ENCODE peak calls at places on chromosomes 4 and X, in eight cellular contexts. One of them, this sample, is unnamed.

GRCh38 chr4:87575408-87575807 is 32.9 kb upstream of the DSPP start:
- DNase-seq in GM12878: no peak
- DNase-seq in HepG2: no peak
- DNase-seq in HCT116: no peak
- DNase-seq in endothelial cell of umbilical vein: no peak
- DNase-seq in H1: no peak
- DNase-seq in K562: no peak
- DNase-seq in SK-N-SH: no peak
- DNase-seq in this sample: no peak

GRCh38 chrX:49868739-49869138 is 10.5 kb upstream of the USP27X start:
- DNase-seq in GM12878: no peak
- DNase-seq in SK-N-SH: no peak
- DNase-seq in endothelial cell of umbilical vein: no peak
- DNase-seq in H1: no peak
- DNase-seq in K562: peak
- DNase-seq in HCT116: no peak
- DNase-seq in HepG2: no peak
- DNase-seq in this sample: no peak

GRCh38 chr4:54228064-54228527 is 997 bp upstream of the PDGFRA start:
- DNase-seq in K562: peak
- DNase-seq in HepG2: peak
- DNase-seq in endothelial cell of umbilical vein: no peak
- DNase-seq in HCT116: no peak
- DNase-seq in SK-N-SH: peak
- DNase-seq in GM12878: no peak
- DNase-seq in H1: no peak
- DNase-seq in this sample: no peak

GRCh38 chr4:184503869-184504300 is 29.5 kb upstream of the IRF2 start:
- DNase-seq in GM12878: no peak
- DNase-seq in H1: no peak
- DNase-seq in K562: no peak
- DNase-seq in HCT116: no peak
- DNase-seq in endothelial cell of umbilical vein: peak
- DNase-seq in SK-N-SH: no peak
- DNase-seq in HepG2: no peak
- DNase-seq in this sample: no peak

GRCh38 chrX:42175843-42176242 is 252.5 kb upstream of the CASK start:
- DNase-seq in SK-N-SH: no peak
- DNase-seq in endothelial cell of umbilical vein: no peak
- DNase-seq in HCT116: no peak
- DNase-seq in H1: no peak
- DNase-seq in GM12878: no peak
- DNase-seq in K562: no peak
- DNase-seq in HepG2: no peak
- DNase-seq in this sample: no peak

GRCh38 chrX:79369871-79370270 is 2.7 kb upstream of the ITM2A start:
- DNase-seq in HCT116: no peak
- DNase-seq in H1: no peak
- DNase-seq in K562: no peak
- DNase-seq in endothelial cell of umbilical vein: no peak
- DNase-seq in SK-N-SH: no peak
- DNase-seq in GM12878: no peak
- DNase-seq in HepG2: no peak
- DNase-seq in this sample: no peak

GRCh38 chr4:951186-951585 is 18.9 kb downstream of the TMEM175 start:
- DNase-seq in K562: no peak
- DNase-seq in H1: no peak
- DNase-seq in HepG2: no peak
- DNase-seq in SK-N-SH: no peak
- DNase-seq in endothelial cell of umbilical vein: no peak
- DNase-seq in HCT116: no peak
- DNase-seq in GM12878: no peak
- DNase-seq in this sample: no peak

GRCh38 chr4:23889814-23890269 is at the start of gene PPARGC1A:
- DNase-seq in SK-N-SH: peak
- DNase-seq in K562: no peak
- DNase-seq in HepG2: peak
- DNase-seq in HCT116: no peak
- DNase-seq in GM12878: no peak
- DNase-seq in endothelial cell of umbilical vein: no peak
- DNase-seq in H1: no peak
- DNase-seq in this sample: no peak

GRCh38 chrX:103404225-103405008 is 28.1 kb downstream of the BEX3 start:
- DNase-seq in SK-N-SH: peak
- DNase-seq in HepG2: peak
- DNase-seq in K562: peak
- DNase-seq in H1: peak
- DNase-seq in HCT116: peak
- DNase-seq in GM12878: peak
- DNase-seq in endothelial cell of umbilical vein: peak
- DNase-seq in this sample: no peak

GRCh38 chrX:132217203-132218073 is 1.8 kb downstream of the RAP2C start:
- DNase-seq in endothelial cell of umbilical vein: peak
- DNase-seq in SK-N-SH: peak
- DNase-seq in GM12878: peak
- DNase-seq in K562: peak
- DNase-seq in HCT116: peak
- DNase-seq in H1: peak
- DNase-seq in HepG2: peak
- DNase-seq in this sample: no peak

GRCh38 chrX:15430584-15430983 is 46.4 kb upstream of the VEGFD start:
- DNase-seq in K562: no peak
- DNase-seq in GM12878: no peak
- DNase-seq in HepG2: no peak
- DNase-seq in SK-N-SH: no peak
- DNase-seq in HCT116: no peak
- DNase-seq in H1: no peak
- DNase-seq in endothelial cell of umbilical vein: peak
- DNase-seq in this sample: no peak

GRCh38 chrX:15525664-15526416 is 25.2 kb downstream of the BMX start:
- DNase-seq in SK-N-SH: no peak
- DNase-seq in endothelial cell of umbilical vein: peak
- DNase-seq in H1: no peak
- DNase-seq in HCT116: no peak
- DNase-seq in HepG2: no peak
- DNase-seq in K562: no peak
- DNase-seq in GM12878: no peak
- DNase-seq in this sample: no peak

GRCh38 chr4:113958766-113959540 is 20.5 kb downstream of the ARSJ start:
- DNase-seq in HCT116: peak
- DNase-seq in SK-N-SH: no peak
- DNase-seq in endothelial cell of umbilical vein: peak
- DNase-seq in H1: no peak
- DNase-seq in K562: no peak
- DNase-seq in HepG2: peak
- DNase-seq in GM12878: no peak
- DNase-seq in this sample: peak

GRCh38 chr4:3727847-3728469 is 38.2 kb upstream of the ADRA2C start:
- DNase-seq in endothelial cell of umbilical vein: no peak
- DNase-seq in HepG2: no peak
- DNase-seq in H1: no peak
- DNase-seq in SK-N-SH: no peak
- DNase-seq in HCT116: no peak
- DNase-seq in GM12878: no peak
- DNase-seq in K562: no peak
- DNase-seq in this sample: no peak

GRCh38 chr4:1167244-1167949 is 5.0 kb downstream of the SPON2 start:
- DNase-seq in HCT116: peak
- DNase-seq in K562: peak
- DNase-seq in H1: peak
- DNase-seq in GM12878: peak
- DNase-seq in HepG2: peak
- DNase-seq in endothelial cell of umbilical vein: peak
- DNase-seq in SK-N-SH: peak
- DNase-seq in this sample: no peak

GRCh38 chr4:155656025-155656424 is 10.6 kb upstream of the GUCY1A1 start:
- DNase-seq in HCT116: no peak
- DNase-seq in GM12878: no peak
- DNase-seq in endothelial cell of umbilical vein: no peak
- DNase-seq in H1: no peak
- DNase-seq in SK-N-SH: no peak
- DNase-seq in K562: no peak
- DNase-seq in HepG2: no peak
- DNase-seq in this sample: no peak

GRCh38 chrX:11756354-11757318 is 1.4 kb upstream of the MSL3 start:
- DNase-seq in H1: no peak
- DNase-seq in SK-N-SH: no peak
- DNase-seq in endothelial cell of umbilical vein: no peak
- DNase-seq in K562: no peak
- DNase-seq in HepG2: no peak
- DNase-seq in HCT116: no peak
- DNase-seq in GM12878: no peak
- DNase-seq in this sample: no peak

GRCh38 chr4:10605746-10606482 is 78.7 kb downstream of the CLNK start:
- DNase-seq in H1: no peak
- DNase-seq in K562: no peak
- DNase-seq in SK-N-SH: no peak
- DNase-seq in HCT116: no peak
- DNase-seq in GM12878: no peak
- DNase-seq in HepG2: no peak
- DNase-seq in endothelial cell of umbilical vein: no peak
- DNase-seq in this sample: no peak

GRCh38 chr4:140042634-140043033 is 111.3 kb downstream of the MAML3 start:
- DNase-seq in GM12878: no peak
- DNase-seq in HCT116: no peak
- DNase-seq in HepG2: no peak
- DNase-seq in K562: no peak
- DNase-seq in SK-N-SH: no peak
- DNase-seq in H1: no peak
- DNase-seq in endothelial cell of umbilical vein: no peak
- DNase-seq in this sample: no peak

GRCh38 chr4:146143888-146144287 is 31.6 kb upstream of the LSM6 start:
- DNase-seq in SK-N-SH: no peak
- DNase-seq in endothelial cell of umbilical vein: no peak
- DNase-seq in HCT116: no peak
- DNase-seq in H1: no peak
- DNase-seq in HepG2: no peak
- DNase-seq in K562: no peak
- DNase-seq in GM12878: no peak
- DNase-seq in this sample: no peak
- H3K9ac ChIP-seq in SK-N-SH: no peak
- H3K9ac ChIP-seq in endothelial cell of umbilical vein: no peak
- H3K9ac ChIP-seq in HCT116: no peak
- H3K9ac ChIP-seq in H1: no peak
- H3K9ac ChIP-seq in HepG2: no peak
- H3K9ac ChIP-seq in K562: no peak
- H3K9ac ChIP-seq in GM12878: no peak
- H3K9ac ChIP-seq in this sample: no peak

DNA sequence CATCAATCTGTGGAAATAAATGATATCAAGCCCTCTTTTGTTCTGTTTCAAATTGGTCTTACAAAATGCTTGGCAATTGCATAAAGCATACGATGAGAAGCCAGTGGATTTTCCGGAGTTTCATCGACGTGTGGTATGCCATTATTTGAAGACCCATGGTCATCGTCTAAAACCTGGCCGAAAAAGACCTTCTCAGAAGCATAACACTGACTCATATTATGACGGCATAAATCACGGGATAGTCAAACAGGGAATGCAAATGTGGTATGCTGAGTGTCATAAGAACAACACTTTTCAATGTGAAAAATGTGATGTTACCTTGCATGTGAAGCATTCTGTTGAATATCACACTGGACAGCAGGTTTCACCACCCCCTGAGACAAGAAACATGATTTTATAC is 695.2 kb downstream of the GRXCR1 start:
- DNase-seq in K562: no peak
- DNase-seq in GM12878: no peak
- DNase-seq in HepG2: no peak
- DNase-seq in H1: no peak
- DNase-seq in SK-N-SH: no peak
- DNase-seq in endothelial cell of umbilical vein: no peak
- DNase-seq in HCT116: no peak
- DNase-seq in this sample: no peak
- TF ChIP-seq POLR2AphosphoS5 in K562: no peak
- TF ChIP-seq POLR2AphosphoS5 in GM12878: no peak
- TF ChIP-seq POLR2AphosphoS5 in HepG2: no peak
- TF ChIP-seq POLR2AphosphoS5 in H1: no peak
- TF ChIP-seq POLR2AphosphoS5 in SK-N-SH: no peak
- TF ChIP-seq POLR2AphosphoS5 in endothelial cell of umbilical vein: no peak
- TF ChIP-seq POLR2AphosphoS5 in HCT116: no peak
- TF ChIP-seq POLR2AphosphoS5 in this sample: no peak

DNA sequence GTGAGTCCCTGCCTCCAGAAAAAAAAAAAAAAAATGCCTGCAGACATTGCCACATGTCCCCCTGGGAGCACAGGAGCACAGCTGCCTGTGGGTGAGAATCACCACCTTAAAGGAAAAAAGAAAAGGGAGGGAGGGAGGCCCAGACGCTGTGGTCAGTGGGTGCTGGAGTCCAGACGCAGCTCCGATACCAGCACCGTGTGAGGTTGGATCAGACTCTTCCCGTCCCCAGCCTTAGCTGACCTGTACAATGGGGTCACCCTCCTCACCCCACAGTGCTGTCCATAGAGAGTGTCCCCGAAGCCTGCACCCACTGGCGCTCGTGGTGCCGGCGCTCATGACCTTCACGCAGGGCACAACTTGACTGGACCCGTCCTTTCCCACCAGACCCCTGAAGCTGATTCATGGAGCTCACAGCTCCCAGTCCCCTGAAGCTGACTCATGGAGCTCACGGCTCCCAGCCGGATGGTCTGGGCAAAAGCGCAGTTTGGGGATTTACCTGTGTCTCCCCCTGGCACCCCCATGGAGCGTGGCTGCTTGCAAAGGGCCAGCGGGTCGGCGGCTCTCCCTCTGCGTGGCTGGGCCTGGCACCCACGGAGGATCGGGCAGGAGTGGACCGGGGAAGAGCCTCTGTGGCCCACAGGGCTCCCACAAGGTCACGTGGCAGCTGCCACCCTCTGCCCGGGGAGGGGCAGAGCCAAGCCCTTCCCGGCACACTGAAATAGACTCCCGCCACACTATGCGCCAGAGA is 31.4 kb downstream of the ABLIM2 start:
- DNase-seq in HCT116: no peak
- DNase-seq in K562: no peak
- DNase-seq in H1: no peak
- DNase-seq in endothelial cell of umbilical vein: no peak
- DNase-seq in SK-N-SH: no peak
- DNase-seq in HepG2: no peak
- DNase-seq in GM12878: no peak
- DNase-seq in this sample: no peak
- H3K4me3 ChIP-seq in HCT116: no peak
- H3K4me3 ChIP-seq in K562: no peak
- H3K4me3 ChIP-seq in H1: no peak
- H3K4me3 ChIP-seq in endothelial cell of umbilical vein: no peak
- H3K4me3 ChIP-seq in SK-N-SH: no peak
- H3K4me3 ChIP-seq in HepG2: no peak
- H3K4me3 ChIP-seq in GM12878: no peak
- H3K4me3 ChIP-seq in this sample: no peak

GRCh38 chr4:16545656-16546055 is 319.4 kb upstream of the TAPT1 start:
- DNase-seq in K562: no peak
- DNase-seq in HCT116: no peak
- DNase-seq in H1: no peak
- DNase-seq in GM12878: no peak
- DNase-seq in HepG2: no peak
- DNase-seq in endothelial cell of umbilical vein: no peak
- DNase-seq in SK-N-SH: no peak
- DNase-seq in this sample: no peak

GRCh38 chr4:16544251-16544721 is 318.0 kb upstream of the TAPT1 start:
- DNase-seq in H1: no peak
- DNase-seq in GM12878: no peak
- DNase-seq in endothelial cell of umbilical vein: no peak
- DNase-seq in K562: no peak
- DNase-seq in HepG2: no peak
- DNase-seq in SK-N-SH: no peak
- DNase-seq in HCT116: no peak
- DNase-seq in this sample: no peak
- H3K9ac ChIP-seq in H1: no peak
- H3K9ac ChIP-seq in GM12878: no peak
- H3K9ac ChIP-seq in endothelial cell of umbilical vein: no peak
- H3K9ac ChIP-seq in K562: no peak
- H3K9ac ChIP-seq in HepG2: no peak
- H3K9ac ChIP-seq in SK-N-SH: no peak
- H3K9ac ChIP-seq in HCT116: no peak
- H3K9ac ChIP-seq in this sample: no peak